ENCODE peak calls at places on chromosomes 2 and 18, in ten cellular contexts. One of them, this sample, is unnamed.

GRCh38 chr2:75592888-75593287 is 32.1 kb upstream of the EVA1A start:
- DNase-seq in GM23248: no peak
- DNase-seq in keratinocyte: no peak
- DNase-seq in psoas muscle: no peak
- DNase-seq in uterus: no peak
- DNase-seq in right cardiac atrium: no peak
- DNase-seq in RWPE1: no peak
- DNase-seq in mammary epithelial cell: no peak
- DNase-seq in neuronal stem cell: no peak
- DNase-seq in mesenchymal stem cell: no peak
- DNase-seq in this sample: no peak

GRCh38 chr2:206164261-206164862 is 4.7 kb downstream of the EEF1B2 start:
- DNase-seq in right cardiac atrium: no peak
- DNase-seq in neuronal stem cell: peak
- DNase-seq in GM23248: peak
- DNase-seq in psoas muscle: no peak
- DNase-seq in mesenchymal stem cell: peak
- DNase-seq in RWPE1: peak
- DNase-seq in uterus: peak
- DNase-seq in keratinocyte: no peak
- DNase-seq in mammary epithelial cell: no peak
- DNase-seq in this sample: no peak

GRCh38 chr2:20411361-20411894 is 35.4 kb upstream of the RHOB start:
- DNase-seq in uterus: peak
- DNase-seq in psoas muscle: peak
- DNase-seq in mesenchymal stem cell: peak
- DNase-seq in GM23248: peak
- DNase-seq in RWPE1: peak
- DNase-seq in right cardiac atrium: peak
- DNase-seq in mammary epithelial cell: peak
- DNase-seq in neuronal stem cell: peak
- DNase-seq in keratinocyte: no peak
- DNase-seq in this sample: peak

GRCh38 chr18:46040747-46041104 is 31.3 kb downstream of the PSTPIP2 start:
- DNase-seq in uterus: no peak
- DNase-seq in right cardiac atrium: no peak
- DNase-seq in mammary epithelial cell: no peak
- DNase-seq in RWPE1: no peak
- DNase-seq in psoas muscle: no peak
- DNase-seq in neuronal stem cell: no peak
- DNase-seq in keratinocyte: no peak
- DNase-seq in GM23248: no peak
- DNase-seq in mesenchymal stem cell: no peak
- DNase-seq in this sample: no peak

GRCh38 chr2:153787612-153788011 is 84.1 kb upstream of the GALNT13 start:
- DNase-seq in mesenchymal stem cell: no peak
- DNase-seq in neuronal stem cell: no peak
- DNase-seq in keratinocyte: no peak
- DNase-seq in psoas muscle: no peak
- DNase-seq in uterus: no peak
- DNase-seq in GM23248: no peak
- DNase-seq in RWPE1: no peak
- DNase-seq in mammary epithelial cell: no peak
- DNase-seq in right cardiac atrium: no peak
- DNase-seq in this sample: no peak

GRCh38 chr2:82650038-82650437 is 1809.0 kb downstream of the SUCLG1 start:
- DNase-seq in GM23248: peak
- DNase-seq in RWPE1: peak
- DNase-seq in right cardiac atrium: no peak
- DNase-seq in psoas muscle: no peak
- DNase-seq in neuronal stem cell: no peak
- DNase-seq in mesenchymal stem cell: peak
- DNase-seq in keratinocyte: no peak
- DNase-seq in mammary epithelial cell: no peak
- DNase-seq in uterus: no peak
- DNase-seq in this sample: no peak

GRCh38 chr2:216406861-216407260 is 5.4 kb upstream of the SMARCAL1 start:
- DNase-seq in right cardiac atrium: no peak
- DNase-seq in mesenchymal stem cell: no peak
- DNase-seq in RWPE1: no peak
- DNase-seq in keratinocyte: no peak
- DNase-seq in GM23248: no peak
- DNase-seq in uterus: no peak
- DNase-seq in mammary epithelial cell: no peak
- DNase-seq in psoas muscle: no peak
- DNase-seq in neuronal stem cell: no peak
- DNase-seq in this sample: no peak

GRCh38 chr2:132754392-132754791 is 84.4 kb upstream of the LYPD1 start:
- DNase-seq in neuronal stem cell: no peak
- DNase-seq in keratinocyte: no peak
- DNase-seq in mammary epithelial cell: no peak
- DNase-seq in right cardiac atrium: no peak
- DNase-seq in psoas muscle: no peak
- DNase-seq in uterus: no peak
- DNase-seq in RWPE1: no peak
- DNase-seq in GM23248: no peak
- DNase-seq in mesenchymal stem cell: no peak
- DNase-seq in this sample: no peak

GRCh38 chr18:51257150-51257549 is 59.7 kb upstream of the MEX3C start:
- DNase-seq in uterus: no peak
- DNase-seq in GM23248: no peak
- DNase-seq in psoas muscle: no peak
- DNase-seq in mammary epithelial cell: no peak
- DNase-seq in RWPE1: no peak
- DNase-seq in mesenchymal stem cell: no peak
- DNase-seq in neuronal stem cell: no peak
- DNase-seq in right cardiac atrium: no peak
- DNase-seq in keratinocyte: no peak
- DNase-seq in this sample: no peak

GRCh38 chr2:23642516-23642915 is 257.5 kb downstream of the KLHL29 start:
- DNase-seq in psoas muscle: no peak
- DNase-seq in mesenchymal stem cell: no peak
- DNase-seq in keratinocyte: no peak
- DNase-seq in mammary epithelial cell: no peak
- DNase-seq in right cardiac atrium: no peak
- DNase-seq in RWPE1: no peak
- DNase-seq in neuronal stem cell: no peak
- DNase-seq in uterus: no peak
- DNase-seq in GM23248: no peak
- DNase-seq in this sample: no peak

DNA sequence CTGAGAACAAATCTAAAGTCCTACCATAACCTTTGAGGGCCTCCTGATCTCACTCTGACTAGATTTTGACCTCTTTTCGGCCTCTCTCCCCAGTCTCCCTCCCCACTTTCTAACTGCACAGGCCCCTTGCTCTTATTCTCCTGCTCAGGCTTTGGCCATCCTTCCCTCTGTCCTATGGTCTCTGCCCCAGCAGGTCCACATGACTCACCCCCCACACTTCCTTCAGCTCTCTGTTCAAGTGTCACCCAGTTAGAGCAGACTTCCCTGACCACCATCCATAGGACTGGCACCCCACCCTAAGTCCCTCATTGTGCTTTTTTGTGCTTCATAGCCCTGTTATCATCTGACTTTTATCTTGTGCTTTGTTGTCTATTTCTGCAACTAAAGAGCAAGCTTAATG is 41.2 kb upstream of the NT5C1B start:
- DNase-seq in mammary epithelial cell: peak
- DNase-seq in mesenchymal stem cell: no peak
- DNase-seq in right cardiac atrium: no peak
- DNase-seq in keratinocyte: no peak
- DNase-seq in psoas muscle: no peak
- DNase-seq in GM23248: peak
- DNase-seq in RWPE1: no peak
- DNase-seq in neuronal stem cell: no peak
- DNase-seq in uterus: no peak
- DNase-seq in this sample: no peak
- H3K27ac ChIP-seq in mammary epithelial cell: peak
- H3K27ac ChIP-seq in mesenchymal stem cell: no peak
- H3K27ac ChIP-seq in right cardiac atrium: no peak
- H3K27ac ChIP-seq in keratinocyte: peak
- H3K27ac ChIP-seq in psoas muscle: no peak
- H3K27ac ChIP-seq in GM23248: peak
- H3K27ac ChIP-seq in RWPE1: peak
- H3K27ac ChIP-seq in neuronal stem cell: no peak
- H3K27ac ChIP-seq in uterus: no peak
- H3K27ac ChIP-seq in this sample: no peak

DNA sequence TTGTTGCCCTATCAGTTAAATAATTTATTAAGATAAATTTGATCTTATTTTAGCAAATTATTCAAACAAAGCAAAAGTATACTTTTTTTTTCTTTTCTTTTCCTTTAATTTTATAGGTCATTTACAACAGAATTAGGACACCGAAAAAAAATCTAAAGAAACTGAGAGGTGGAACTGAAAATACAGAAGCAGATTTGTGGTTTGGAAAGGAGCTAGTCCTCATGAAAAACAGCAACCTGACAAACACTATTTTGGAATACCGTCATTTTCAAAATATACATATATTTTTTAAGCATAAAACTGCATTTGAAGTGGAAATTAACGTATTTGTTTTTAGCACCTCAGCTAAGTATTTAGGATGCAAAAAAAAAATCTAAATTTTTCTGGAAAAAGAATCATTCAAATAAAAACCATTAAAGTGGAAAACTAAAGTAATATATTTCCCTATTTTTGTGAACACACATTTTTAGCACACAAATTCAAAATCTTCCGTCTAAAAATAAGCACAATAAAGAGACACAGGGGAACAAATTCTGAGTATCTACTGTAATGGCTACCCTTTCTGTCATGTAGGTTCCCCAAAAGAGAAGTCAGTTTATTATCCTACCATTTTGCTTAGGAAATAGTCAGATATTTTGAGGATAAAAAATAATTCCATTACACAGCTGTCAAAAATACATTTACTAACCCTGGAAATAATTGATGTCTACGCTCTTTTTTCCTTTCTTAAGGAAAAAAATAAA is 2.7 kb downstream of the CCDC88A start:
- DNase-seq in right cardiac atrium: no peak
- DNase-seq in uterus: no peak
- DNase-seq in mammary epithelial cell: no peak
- DNase-seq in keratinocyte: no peak
- DNase-seq in neuronal stem cell: no peak
- DNase-seq in mesenchymal stem cell: no peak
- DNase-seq in GM23248: no peak
- DNase-seq in psoas muscle: no peak
- DNase-seq in RWPE1: no peak
- DNase-seq in this sample: no peak
- H3K27ac ChIP-seq in right cardiac atrium: no peak
- H3K27ac ChIP-seq in uterus: no peak
- H3K27ac ChIP-seq in mammary epithelial cell: no peak
- H3K27ac ChIP-seq in keratinocyte: no peak
- H3K27ac ChIP-seq in neuronal stem cell: no peak
- H3K27ac ChIP-seq in mesenchymal stem cell: no peak
- H3K27ac ChIP-seq in GM23248: no peak
- H3K27ac ChIP-seq in psoas muscle: no peak
- H3K27ac ChIP-seq in RWPE1: no peak
- H3K27ac ChIP-seq in this sample: no peak

GRCh38 chr2:203534486-203535077 is 519 bp downstream of the RAPH1 start:
- DNase-seq in GM23248: peak
- DNase-seq in RWPE1: peak
- DNase-seq in neuronal stem cell: no peak
- DNase-seq in right cardiac atrium: peak
- DNase-seq in mesenchymal stem cell: peak
- DNase-seq in psoas muscle: no peak
- DNase-seq in mammary epithelial cell: peak
- DNase-seq in keratinocyte: no peak
- DNase-seq in uterus: peak
- DNase-seq in this sample: no peak
- H3K27ac ChIP-seq in GM23248: peak
- H3K27ac ChIP-seq in RWPE1: peak
- H3K27ac ChIP-seq in neuronal stem cell: peak
- H3K27ac ChIP-seq in right cardiac atrium: peak
- H3K27ac ChIP-seq in mesenchymal stem cell: peak
- H3K27ac ChIP-seq in psoas muscle: peak
- H3K27ac ChIP-seq in mammary epithelial cell: peak
- H3K27ac ChIP-seq in keratinocyte: peak
- H3K27ac ChIP-seq in uterus: peak
- H3K27ac ChIP-seq in this sample: peak

GRCh38 chr2:178858896-178859628 is 51.8 kb upstream of the TTN start:
- DNase-seq in right cardiac atrium: no peak
- DNase-seq in mammary epithelial cell: no peak
- DNase-seq in RWPE1: no peak
- DNase-seq in uterus: no peak
- DNase-seq in keratinocyte: no peak
- DNase-seq in mesenchymal stem cell: no peak
- DNase-seq in GM23248: no peak
- DNase-seq in neuronal stem cell: no peak
- DNase-seq in psoas muscle: peak
- DNase-seq in this sample: no peak
- H3K27ac ChIP-seq in right cardiac atrium: no peak
- H3K27ac ChIP-seq in mammary epithelial cell: no peak
- H3K27ac ChIP-seq in RWPE1: no peak
- H3K27ac ChIP-seq in uterus: no peak
- H3K27ac ChIP-seq in keratinocyte: no peak
- H3K27ac ChIP-seq in mesenchymal stem cell: no peak
- H3K27ac ChIP-seq in GM23248: no peak
- H3K27ac ChIP-seq in neuronal stem cell: no peak
- H3K27ac ChIP-seq in psoas muscle: peak
- H3K27ac ChIP-seq in this sample: no peak

GRCh38 chr2:162215162-162215561 is 28.1 kb downstream of the FAP start:
- DNase-seq in RWPE1: no peak
- DNase-seq in right cardiac atrium: no peak
- DNase-seq in mesenchymal stem cell: no peak
- DNase-seq in mammary epithelial cell: no peak
- DNase-seq in uterus: no peak
- DNase-seq in psoas muscle: no peak
- DNase-seq in neuronal stem cell: no peak
- DNase-seq in GM23248: no peak
- DNase-seq in keratinocyte: no peak
- DNase-seq in this sample: no peak
- H3K27ac ChIP-seq in RWPE1: no peak
- H3K27ac ChIP-seq in right cardiac atrium: no peak
- H3K27ac ChIP-seq in mesenchymal stem cell: no peak
- H3K27ac ChIP-seq in mammary epithelial cell: no peak
- H3K27ac ChIP-seq in uterus: no peak
- H3K27ac ChIP-seq in psoas muscle: no peak
- H3K27ac ChIP-seq in neuronal stem cell: no peak
- H3K27ac ChIP-seq in GM23248: no peak
- H3K27ac ChIP-seq in keratinocyte: no peak
- H3K27ac ChIP-seq in this sample: no peak

This sample was measured in AG04450.